ENCODE peak calls at places on chromosome 13, in six cellular contexts. P, I, Z, U, Y and H are unnamed samples.
A peak's percentile ranks its signal among the peaks of the same experiment; 100 is the strongest.

GRCh38 chr13:101035119-101035620 is 360.6 kb upstream of the TMTC4 start:
- DNase-seq in P (no peak), I (no peak), Z (no peak), U (no peak), Y (no peak), H (no peak)

GRCh38 chr13:96075953-96076543 is 13.9 kb upstream of the HS6ST3 start:
- DNase-seq in P (no peak), I (peak; percentile 21), Z (peak; percentile 30), U (no peak), Y (no peak), H (peak; percentile 23)

GRCh38 chr13:46728777-46729176 is 68.2 kb downstream of the ESD start:
- DNase-seq in P (no peak), I (peak; percentile 70), Z (peak; percentile 12), U (no peak), Y (no peak), H (no peak)

GRCh38 chr13:30222253-30222652 is 85.1 kb downstream of the KATNAL1 start:
- DNase-seq in P (no peak), I (no peak), Z (peak; percentile 29), U (no peak), Y (no peak), H (peak; percentile 45)

GRCh38 chr13:32423592-32423991 is 4.3 kb downstream of the N4BP2L1 start:
- DNase-seq in P (no peak), I (no peak), Z (no peak), U (no peak), Y (no peak), H (no peak)

GRCh38 chr13:104105418-104106355 is 1039.5 kb upstream of the SLC10A2 start:
- DNase-seq in P (no peak), I (no peak), Z (no peak), U (no peak), Y (no peak), H (no peak)

GRCh38 chr13:74773263-74773662 is 639.1 kb upstream of the KLF12 start:
- DNase-seq in P (no peak), I (no peak), Z (no peak), U (no peak), Y (no peak), H (no peak)

GRCh38 chr13:60509601-60510386 is 112.8 kb downstream of the TDRD3 start:
- DNase-seq in P (no peak), I (no peak), Z (no peak), U (no peak), Y (no peak), H (peak; percentile 1)

GRCh38 chr13:101627556-101627943 is 175.1 kb downstream of the ITGBL1 start:
- DNase-seq in P (no peak), I (no peak), Z (peak; percentile 29), U (no peak), Y (no peak), H (peak; percentile 18)

GRCh38 chr13:46962286-46962941 is 65.6 kb upstream of the HTR2A start:
- DNase-seq in P (no peak), I (peak; percentile 45), Z (peak; percentile 41), U (no peak), Y (no peak), H (peak; percentile 73)

DNA sequence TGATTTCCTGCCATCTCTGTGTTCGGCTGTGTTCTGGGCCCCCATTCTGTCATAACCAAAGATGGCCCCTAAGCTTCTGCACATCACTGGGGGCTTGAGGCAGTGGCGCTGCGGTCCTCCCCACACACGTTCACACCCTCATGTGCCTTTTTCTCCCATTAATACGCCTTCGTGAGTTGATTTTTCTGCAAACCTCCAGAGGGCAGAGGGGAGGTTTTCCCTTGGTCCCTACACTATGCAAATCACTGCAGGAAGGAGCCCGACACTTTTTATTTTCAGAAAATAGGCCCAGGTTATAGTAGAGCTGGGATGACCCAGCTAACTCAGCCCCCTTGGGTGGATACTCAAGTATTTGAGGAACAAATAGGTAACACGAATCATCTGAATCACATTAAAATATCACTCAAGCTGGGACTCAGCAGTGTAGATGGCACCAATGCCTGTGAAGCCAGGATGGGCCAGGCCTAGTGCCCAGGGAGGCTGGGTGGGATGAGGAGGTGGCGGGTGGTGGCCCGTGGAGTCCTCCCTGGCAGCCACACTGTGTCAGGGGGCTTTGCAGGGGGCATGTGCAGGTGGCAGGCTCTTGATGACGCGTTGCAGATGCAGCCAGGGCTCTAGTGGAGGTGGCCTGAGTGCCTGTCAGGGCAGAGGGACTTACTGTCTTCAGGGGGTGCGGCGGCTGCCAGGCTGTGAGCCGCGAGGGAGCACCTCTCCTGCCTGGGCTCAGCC is 234.3 kb downstream of the TEX29 start:
- DNase-seq in P (no peak), I (no peak), Z (no peak), U (no peak), Y (no peak), H (no peak)
- H2BK15ac ChIP-seq in P (no peak overlapping the region), I (no peak overlapping the region), Z (no peak overlapping the region), U (peak overlapping the region; percentile 11), Y (no peak overlapping the region), H (no peak overlapping the region)

DNA sequence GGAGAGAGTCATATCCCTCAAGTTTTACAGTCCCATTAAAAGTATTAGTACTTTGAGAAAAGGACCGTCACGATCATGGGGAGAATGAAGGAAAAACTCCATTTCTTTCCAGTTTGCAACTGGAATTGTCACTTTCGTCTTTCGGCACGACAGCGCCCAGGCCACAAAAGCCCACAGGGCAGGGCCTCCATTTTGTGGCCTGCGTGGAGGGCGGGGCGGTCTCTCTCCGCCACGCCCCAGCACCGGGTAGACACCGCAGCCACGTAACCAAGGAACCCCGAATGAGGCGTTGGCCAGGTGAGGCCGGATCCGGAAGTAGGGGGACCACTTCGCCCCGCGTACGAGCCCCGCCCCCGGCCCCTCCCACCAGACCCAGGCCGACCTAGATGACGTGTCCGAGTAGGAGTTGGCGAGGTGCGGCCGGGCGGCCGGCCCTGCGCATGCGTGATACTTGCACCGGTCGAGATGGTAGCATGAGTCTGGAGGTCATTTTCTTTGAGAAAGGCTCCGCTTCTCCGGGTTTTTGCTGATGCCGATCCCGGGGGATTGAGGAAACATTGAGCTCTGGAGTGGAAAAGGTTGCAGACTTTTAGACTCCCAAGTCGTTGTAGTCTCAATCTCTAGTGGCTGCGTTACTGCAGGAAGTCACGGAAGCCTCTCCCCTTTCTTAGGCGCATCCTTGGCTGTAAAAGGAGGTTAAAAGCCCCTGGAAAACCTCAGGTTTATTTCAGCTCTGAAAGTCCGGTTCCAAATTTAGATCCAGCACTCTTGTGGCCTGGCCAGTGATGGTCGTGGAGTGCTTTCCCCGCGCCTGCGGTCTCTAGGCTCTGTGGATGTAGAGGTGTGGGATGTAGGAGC is 2.7 kb upstream of the TM9SF2 start:
- DNase-seq in P (peak; percentile 98), I (peak; percentile 99), Z (peak; percentile 97), U (peak; percentile 94), Y (peak; percentile 100), H (peak; percentile 95)
- H2BK5ac ChIP-seq in P (peak overlapping the region; percentile 53), I (peak overlapping the region; percentile 62), Z (peak overlapping the region; percentile 48), U (peak overlapping the region; percentile 68), Y (peak overlapping the region; percentile 43), H (peak overlapping the region; percentile 68)

GRCh38 chr13:105168295-105168694 is 1367.2 kb downstream of the EFNB2 start:
- DNase-seq in P (no peak), I (no peak), Z (no peak), U (no peak), Y (no peak), H (no peak)
- H2BK15ac ChIP-seq in P (no peak overlapping the region), I (no peak overlapping the region), Z (no peak overlapping the region), U (no peak overlapping the region), Y (no peak overlapping the region), H (no peak overlapping the region)

GRCh38 chr13:97347255-97347653 is 86.7 kb upstream of the RAP2A start:
- DNase-seq in P (no peak), I (no peak), Z (no peak), U (no peak), Y (no peak), H (no peak)
- H2BK5ac ChIP-seq in P (no peak overlapping the region), I (no peak overlapping the region), Z (no peak overlapping the region), U (no peak overlapping the region), Y (no peak overlapping the region), H (no peak overlapping the region)